ENCODE peak calls at places on chromosomes 4 and X, in five cellular contexts. H, O, G, K and B are unnamed samples.

GRCh38 chr4:3410401-3411135 is 31.2 kb upstream of the HGFAC start:
- DNase-seq in H (no peak), O (no peak), G (no peak), K (no peak), B (no peak)

GRCh38 chrX:134568617-134569016 is 89.7 kb downstream of the PLAC1 start:
- DNase-seq in H (no peak), O (no peak), K (no peak), G (no peak), B (no peak)

GRCh38 chr4:6943012-6943869 is 33.6 kb downstream of the TBC1D14 start:
- DNase-seq in H (peak), G (no peak), O (peak), K (peak), B (no peak)

GRCh38 chrX:118847676-118848075 is 24.1 kb downstream of the ZCCHC12 start:
- DNase-seq in H (peak), K (peak), O (peak), G (peak), B (peak)

GRCh38 chrX:28920141-28920540 is 332.9 kb downstream of the IL1RAPL1 start:
- DNase-seq in K (no peak), O (no peak), G (no peak), H (no peak), B (no peak)

GRCh38 chrX:129239371-129239770 is 283.9 kb downstream of the SMARCA1 start:
- DNase-seq in O (peak), G (no peak), H (no peak), K (no peak), B (peak)

GRCh38 chrX:136147320-136147901 is at the start of gene FHL1:
- DNase-seq in K (no peak), H (no peak), O (no peak), G (no peak), B (no peak)

GRCh38 chrX:123454712-123455431 is 270.8 kb downstream of the GRIA3 start:
- DNase-seq in H (no peak), K (no peak), O (peak), G (peak), B (no peak)

GRCh38 chr4:114286275-114286674 is 306.8 kb upstream of the ARSJ start:
- DNase-seq in K (no peak), O (no peak), H (no peak), G (no peak), B (no peak)

GRCh38 chr4:144283496-144283895 is 143.0 kb upstream of the GYPA start:
- DNase-seq in K (no peak), O (no peak), G (no peak), H (no peak), B (no peak)

GRCh38 chr4:86686741-86687140 is 92.6 kb downstream of the PTPN13 start:
- DNase-seq in K (no peak), H (no peak), G (no peak), O (no peak), B (no peak)

GRCh38 chr4:11548529-11549176 is 120.0 kb upstream of the HS3ST1 start:
- DNase-seq in O (peak), K (peak), H (no peak), G (peak), B (peak)

GRCh38 chrX:67734111-67734753 is 190.4 kb downstream of the AR start:
- DNase-seq in G (peak), K (no peak), H (no peak), O (no peak), B (no peak)

GRCh38 chr4:304987-305680 is at the start of gene ZNF732:
- DNase-seq in G (peak), H (peak), O (peak), K (no peak), B (peak)

GRCh38 chrX:13147758-13148157 is 103.3 kb upstream of the FAM9C start:
- DNase-seq in K (no peak), H (no peak), G (no peak), O (no peak), B (no peak)

GRCh38 chrX:151753313-151754041 is 18.9 kb downstream of the CNGA2 start:
- DNase-seq in H (peak), G (peak), K (peak), O (peak), B (peak)

GRCh38 chr4:88511236-88511635 is 12.3 kb downstream of the PYURF start:
- DNase-seq in H (no peak), O (peak), G (no peak), K (peak), B (no peak)